ENCODE peak calls at places on chromosomes 13 and 19, in four cellular contexts. One of them, this sample, is unnamed.

GRCh38 chr13:28047784-28048388 is 52.5 kb downstream of the FLT3 start:
- DNase-seq in GM12865: peak; percentile 93
- DNase-seq in endothelial cell of umbilical vein: no peak
- DNase-seq in K562: no peak
- DNase-seq in this sample: no peak

GRCh38 chr19:3366761-3367571 is 583 bp downstream of the NFIC start:
- DNase-seq in endothelial cell of umbilical vein: peak; percentile 42
- DNase-seq in K562: peak; percentile 74
- DNase-seq in GM12865: peak; percentile 69
- DNase-seq in this sample: no peak

GRCh38 chr19:2461751-2462634 is 5.2 kb upstream of the LMNB2 start:
- DNase-seq in GM12865: peak; percentile 83
- DNase-seq in K562: no peak
- DNase-seq in endothelial cell of umbilical vein: peak; percentile 71
- DNase-seq in this sample: no peak

GRCh38 chr13:110306960-110307696 is at the start of the genes COL4A1 and COL4A2:
- DNase-seq in endothelial cell of umbilical vein: peak; percentile 66
- DNase-seq in GM12865: no peak
- DNase-seq in K562: no peak
- DNase-seq in this sample: no peak

GRCh38 chr13:68063181-68063580 is 833.0 kb upstream of the PCDH9 start:
- DNase-seq in endothelial cell of umbilical vein: no peak
- DNase-seq in K562: no peak
- DNase-seq in GM12865: no peak
- DNase-seq in this sample: no peak

GRCh38 chr19:44303976-44304568 is 753 bp downstream of the ZNF235 start:
- DNase-seq in K562: peak; percentile 16
- DNase-seq in endothelial cell of umbilical vein: no peak
- DNase-seq in GM12865: peak; percentile 3
- DNase-seq in this sample: peak; percentile 2

GRCh38 chr19:13090511-13091231 is 12.0 kb downstream of the LYL1 start:
- DNase-seq in K562: no peak
- DNase-seq in GM12865: no peak
- DNase-seq in endothelial cell of umbilical vein: no peak
- DNase-seq in this sample: no peak

GRCh38 chr13:25371608-25372274 is at the start of gene ATP8A2:
- DNase-seq in endothelial cell of umbilical vein: no peak
- DNase-seq in K562: peak; percentile 46
- DNase-seq in GM12865: no peak
- DNase-seq in this sample: no peak

GRCh38 chr19:32619051-32619685 is 38.2 kb downstream of the PDCD5 start:
- DNase-seq in GM12865: no peak
- DNase-seq in K562: no peak
- DNase-seq in endothelial cell of umbilical vein: no peak
- DNase-seq in this sample: no peak

GRCh38 chr19:32627714-32628253 is 46.8 kb downstream of the PDCD5 start:
- DNase-seq in endothelial cell of umbilical vein: no peak
- DNase-seq in GM12865: no peak
- DNase-seq in K562: peak; percentile 27
- DNase-seq in this sample: no peak

GRCh38 chr19:32626969-32627368 is 46.0 kb downstream of the PDCD5 start:
- DNase-seq in endothelial cell of umbilical vein: no peak
- DNase-seq in GM12865: no peak
- DNase-seq in K562: no peak
- DNase-seq in this sample: no peak

GRCh38 chr19:32622002-32622401 is 41.0 kb downstream of the PDCD5 start:
- DNase-seq in endothelial cell of umbilical vein: no peak
- DNase-seq in GM12865: no peak
- DNase-seq in K562: no peak
- DNase-seq in this sample: no peak

DNA sequence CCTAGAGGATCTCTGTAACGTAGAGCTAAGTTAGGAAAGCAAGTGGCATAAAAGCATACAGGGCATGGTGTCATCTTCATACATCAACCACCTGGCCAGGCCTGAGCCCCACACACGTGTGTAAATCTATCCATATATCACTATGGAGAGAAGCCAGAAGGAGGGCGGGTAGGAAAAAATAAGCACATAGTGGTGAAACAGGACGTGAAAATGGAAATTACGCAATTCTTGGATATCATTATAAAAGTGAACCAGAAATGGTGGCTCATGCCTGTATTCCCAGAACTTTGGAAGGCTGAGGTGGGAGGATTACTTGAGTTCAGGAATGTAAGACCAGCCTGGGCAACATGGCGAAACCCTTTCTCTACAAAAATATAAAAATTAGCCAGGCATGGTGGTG is 43.4 kb downstream of the PDCD5 start:
- DNase-seq in K562: no peak
- DNase-seq in GM12865: no peak
- DNase-seq in endothelial cell of umbilical vein: no peak
- DNase-seq in this sample: no peak
- TF ChIP-seq CTCF in K562: no peak
- TF ChIP-seq CTCF in GM12865: no peak
- TF ChIP-seq CTCF in endothelial cell of umbilical vein: no peak
- TF ChIP-seq CTCF in this sample: no peak

GRCh38 chr13:46613409-46614049 is 60.6 kb downstream of the LRCH1 start:
- DNase-seq in GM12865: no peak
- DNase-seq in endothelial cell of umbilical vein: no peak
- DNase-seq in K562: no peak
- DNase-seq in this sample: no peak

GRCh38 chr13:46614582-46614981 is 61.6 kb downstream of the LRCH1 start:
- DNase-seq in endothelial cell of umbilical vein: peak; percentile 52
- DNase-seq in GM12865: no peak
- DNase-seq in K562: no peak
- DNase-seq in this sample: no peak

GRCh38 chr13:46617885-46618284 is 64.9 kb downstream of the LRCH1 start:
- DNase-seq in K562: no peak
- DNase-seq in GM12865: no peak
- DNase-seq in endothelial cell of umbilical vein: no peak
- DNase-seq in this sample: no peak

GRCh38 chr13:46617382-46617781 is 64.4 kb downstream of the LRCH1 start:
- DNase-seq in K562: no peak
- DNase-seq in endothelial cell of umbilical vein: no peak
- DNase-seq in GM12865: no peak
- DNase-seq in this sample: no peak

DNA sequence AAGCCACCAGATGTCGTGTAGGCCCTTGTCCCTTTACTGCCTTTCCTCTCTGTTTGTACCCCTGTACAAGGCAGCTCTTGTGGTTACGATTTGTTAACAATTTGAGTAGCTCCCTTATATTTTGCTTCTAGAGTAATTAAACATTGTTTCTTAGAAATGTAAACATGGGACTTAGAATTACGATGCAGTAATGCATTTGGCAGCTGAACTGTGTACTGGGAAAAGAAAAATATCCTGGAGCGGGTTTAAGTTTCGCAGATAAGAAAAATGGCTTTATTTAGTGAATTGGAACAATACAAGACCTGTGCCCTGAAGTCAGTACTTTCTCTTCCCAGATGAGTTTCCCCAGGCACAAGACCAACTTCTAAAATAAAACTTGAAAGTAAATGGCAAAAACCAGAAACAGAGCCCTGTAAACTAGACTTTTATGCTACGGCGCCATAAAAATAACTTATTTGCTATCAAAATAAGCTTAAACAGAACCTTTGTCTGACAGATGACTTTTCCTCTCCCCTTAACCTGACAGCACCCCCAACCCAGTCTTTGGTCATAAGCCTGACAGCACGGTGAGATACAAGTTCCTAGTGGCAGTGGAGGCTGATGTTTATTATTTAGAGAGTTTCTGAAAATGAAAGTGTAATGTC is 63.0 kb downstream of the LRCH1 start:
- DNase-seq in endothelial cell of umbilical vein: peak; percentile 83
- DNase-seq in GM12865: no peak
- DNase-seq in K562: no peak
- DNase-seq in this sample: no peak
- H3K4me3 ChIP-seq in endothelial cell of umbilical vein: no peak overlapping the region
- H3K4me3 ChIP-seq in GM12865: no peak overlapping the region
- H3K4me3 ChIP-seq in K562: no peak overlapping the region
- H3K4me3 ChIP-seq in this sample: peak overlapping the region; percentile 3

GRCh38 chr19:49165865-49166301 is 8.3 kb downstream of the TRPM4 start:
- DNase-seq in endothelial cell of umbilical vein: no peak
- DNase-seq in K562: peak; percentile 18
- DNase-seq in GM12865: no peak
- DNase-seq in this sample: no peak
- TF ChIP-seq CTCF in endothelial cell of umbilical vein: peak; percentile 18
- TF ChIP-seq CTCF in K562: no peak
- TF ChIP-seq CTCF in GM12865: no peak
- TF ChIP-seq CTCF in this sample: no peak

DNA sequence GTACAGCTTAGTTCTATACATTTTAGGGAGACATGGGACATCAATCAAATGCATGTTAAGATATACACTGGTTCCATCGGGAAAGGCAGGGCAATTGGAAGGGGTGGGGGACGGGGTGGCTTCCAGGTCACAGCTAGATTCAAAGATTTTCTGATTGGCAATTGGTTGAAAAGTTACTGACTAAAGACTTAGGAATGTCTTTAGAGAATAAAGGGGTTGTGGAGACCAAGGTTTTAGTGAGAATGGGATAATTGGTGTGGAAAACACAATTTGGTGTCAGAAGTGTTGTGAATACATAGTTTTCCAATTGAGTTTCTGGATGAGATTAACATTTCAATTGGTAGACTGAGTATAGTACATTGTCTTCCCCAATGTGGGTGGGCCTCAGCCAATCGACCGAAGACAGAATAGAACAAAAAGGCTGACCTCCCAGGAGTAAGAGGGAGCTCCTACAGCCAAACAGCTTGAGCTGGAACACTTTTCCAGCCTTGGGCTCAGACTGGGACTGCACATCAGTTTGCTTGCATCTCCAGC is 988 bp upstream of the CCDC169 start:
- DNase-seq in GM12865: no peak
- DNase-seq in K562: no peak
- DNase-seq in endothelial cell of umbilical vein: peak; percentile 13
- DNase-seq in this sample: no peak
- H3K4me3 ChIP-seq in GM12865: no peak overlapping the region
- H3K4me3 ChIP-seq in K562: peak overlapping the region; percentile 81
- H3K4me3 ChIP-seq in endothelial cell of umbilical vein: peak overlapping the region; percentile 69
- H3K4me3 ChIP-seq in this sample: peak overlapping the region; percentile 69

GRCh38 chr19:18152444-18152816 is 533 bp upstream of the PIK3R2 start:
- DNase-seq in K562: peak; percentile 91
- DNase-seq in GM12865: peak; percentile 100
- DNase-seq in endothelial cell of umbilical vein: peak; percentile 97
- DNase-seq in this sample: peak; percentile 87

GRCh38 chr19:18150776-18151624 is 2.0 kb upstream of the PIK3R2 start:
- DNase-seq in GM12865: no peak
- DNase-seq in K562: no peak
- DNase-seq in endothelial cell of umbilical vein: no peak
- DNase-seq in this sample: no peak

GRCh38 chr19:18155095-18156087 is 2.4 kb downstream of the PIK3R2 start:
- DNase-seq in GM12865: no peak
- DNase-seq in endothelial cell of umbilical vein: no peak
- DNase-seq in K562: no peak
- DNase-seq in this sample: no peak

GRCh38 chr19:18153555-18154134 is 682 bp downstream of the PIK3R2 start:
- DNase-seq in K562: peak; percentile 68
- DNase-seq in endothelial cell of umbilical vein: no peak
- DNase-seq in GM12865: no peak
- DNase-seq in this sample: no peak

DNA sequence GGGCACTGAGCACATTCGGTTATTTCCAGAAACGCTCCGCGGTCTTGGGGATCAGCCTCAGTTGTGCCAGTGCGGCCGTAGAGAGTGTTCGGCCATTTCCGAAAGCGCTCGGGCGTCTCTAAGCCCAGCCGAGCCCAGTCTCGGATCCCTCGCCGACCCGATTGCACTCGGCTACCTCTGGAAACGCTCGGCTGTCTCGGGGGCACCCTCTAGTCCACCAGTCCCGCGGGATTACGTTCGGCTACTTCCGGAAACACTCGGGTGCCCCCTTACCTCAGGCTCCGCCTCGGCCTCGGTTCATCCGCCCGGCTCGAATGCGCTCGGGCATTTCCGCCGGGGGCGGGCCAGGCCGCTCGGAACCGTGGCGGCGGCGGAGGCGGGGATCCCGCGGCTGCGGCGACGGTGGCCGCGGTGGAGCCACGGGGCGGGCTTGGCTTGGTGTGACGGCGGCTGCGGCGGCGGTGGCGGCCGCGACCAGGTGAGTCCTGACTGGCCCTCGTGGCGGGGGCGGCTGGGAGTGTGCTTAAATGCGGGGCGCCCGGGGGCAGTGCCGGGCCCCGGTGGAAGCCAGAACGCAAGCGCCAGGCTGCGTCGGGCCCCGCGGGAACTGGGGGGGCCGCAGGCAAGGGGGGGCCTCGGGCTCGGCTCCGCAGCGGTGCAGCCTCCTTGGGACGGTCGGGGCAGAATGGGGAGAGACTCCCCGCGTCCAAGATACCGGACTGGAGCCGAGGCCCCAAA is at the start of gene PIK3R2:
- DNase-seq in endothelial cell of umbilical vein: peak; percentile 98
- DNase-seq in GM12865: peak; percentile 99
- DNase-seq in K562: peak; percentile 93
- DNase-seq in this sample: peak; percentile 82
- TF ChIP-seq CTCF in endothelial cell of umbilical vein: no peak
- TF ChIP-seq CTCF in GM12865: no peak
- TF ChIP-seq CTCF in K562: no peak
- TF ChIP-seq CTCF in this sample: no peak

GRCh38 chr19:15197275-15198005 is 3.4 kb downstream of the NOTCH3 start:
- DNase-seq in K562: no peak
- DNase-seq in endothelial cell of umbilical vein: no peak
- DNase-seq in GM12865: no peak
- DNase-seq in this sample: no peak

GRCh38 chr19:15195381-15195964 is 5.3 kb downstream of the NOTCH3 start:
- DNase-seq in K562: peak; percentile 57
- DNase-seq in endothelial cell of umbilical vein: no peak
- DNase-seq in GM12865: no peak
- DNase-seq in this sample: no peak

GRCh38 chr19:15194938-15195337 is 5.9 kb downstream of the NOTCH3 start:
- DNase-seq in endothelial cell of umbilical vein: no peak
- DNase-seq in K562: no peak
- DNase-seq in GM12865: no peak
- DNase-seq in this sample: no peak

GRCh38 chr19:15196683-15197005 is 4.2 kb downstream of the NOTCH3 start:
- DNase-seq in endothelial cell of umbilical vein: no peak
- DNase-seq in K562: no peak
- DNase-seq in GM12865: no peak
- DNase-seq in this sample: no peak

DNA sequence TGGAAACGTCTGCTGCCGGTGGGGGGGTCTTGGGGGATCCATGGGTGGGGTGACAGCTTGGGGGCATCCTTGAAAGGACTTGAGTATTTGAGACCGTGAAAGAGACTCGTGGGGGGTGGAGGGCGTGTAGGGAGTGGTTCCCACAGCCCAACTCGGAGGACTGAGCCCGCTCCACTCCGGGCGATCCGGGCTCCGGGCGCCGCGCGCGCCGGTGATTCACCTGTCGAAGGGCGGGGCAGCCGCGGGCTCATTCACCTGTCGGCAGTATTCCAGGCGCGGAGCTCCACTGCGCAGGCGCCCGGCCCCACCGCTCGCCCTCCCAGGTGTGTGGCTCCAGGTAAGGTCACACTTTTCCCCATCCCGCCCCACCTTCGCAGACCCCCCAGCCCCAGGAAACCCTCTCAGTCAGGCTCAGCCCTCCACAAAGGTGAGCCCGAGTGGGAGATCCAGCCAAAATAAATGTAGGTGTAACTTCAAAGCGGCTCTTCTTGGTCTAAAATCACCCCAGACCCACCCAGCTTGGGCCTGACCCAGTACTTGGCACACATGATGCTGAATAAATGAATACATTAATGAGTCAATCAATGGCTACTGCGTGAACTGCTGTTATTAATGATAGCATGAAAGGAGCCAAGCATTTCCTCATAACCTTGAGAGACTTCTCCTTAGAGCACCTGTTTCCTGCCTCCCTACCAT is 4.7 kb downstream of the NOTCH3 start:
- DNase-seq in K562: peak; percentile 49
- DNase-seq in endothelial cell of umbilical vein: no peak
- DNase-seq in GM12865: no peak
- DNase-seq in this sample: no peak
- H3K4me3 ChIP-seq in K562: no peak overlapping the region
- H3K4me3 ChIP-seq in endothelial cell of umbilical vein: no peak overlapping the region
- H3K4me3 ChIP-seq in GM12865: no peak overlapping the region
- H3K4me3 ChIP-seq in this sample: no peak overlapping the region

This sample was measured in epithelial cell of proximal tubule.